ENCODE peak calls at places on chromosomes 1 and 21, in five cellular contexts. H is HCT116, S is K562, Q is SK-N-SH, Y is GM12878. K is an unnamed sample.

GRCh38 chr1:187032982-187033705 is 204.4 kb downstream of the PLA2G4A start:
- DNase-seq in Q (no peak), Y (no peak), H (no peak), S (no peak), K (no peak)

GRCh38 chr1:93614550-93615200 is 67.0 kb downstream of the BCAR3 start:
- DNase-seq in Y (no peak), S (no peak), H (no peak), Q (no peak), K (peak; percentile 87)

GRCh38 chr1:207336559-207337467 is 15.3 kb downstream of the CD55 start:
- DNase-seq in Y (peak; percentile 91), Q (no peak), H (no peak), S (no peak), K (no peak)

GRCh38 chr1:225539069-225539468 is 111.2 kb upstream of the LBR start:
- DNase-seq in Q (no peak), S (no peak), H (no peak), Y (no peak), K (no peak)

GRCh38 chr1:20725189-20726106 is 7.1 kb downstream of the SH2D5 start:
- DNase-seq in S (no peak), H (no peak), Y (no peak), Q (peak; percentile 25), K (no peak)

GRCh38 chr1:167439301-167439988 is 78.9 kb downstream of the CD247 start:
- DNase-seq in H (no peak), S (peak; percentile 56), Y (no peak), Q (peak; percentile 86), K (no peak)

GRCh38 chr21:43926196-43926595 is 61.2 kb downstream of the AGPAT3 start:
- DNase-seq in Q (no peak), S (no peak), H (no peak), Y (no peak), K (no peak)

GRCh38 chr21:42383331-42383730 is 12.5 kb downstream of the TMPRSS3 start:
- DNase-seq in H (no peak), Y (no peak), S (no peak), Q (no peak), K (no peak)

GRCh38 chr1:9080704-9081291 is 11.4 kb upstream of the SLC2A5 start:
- DNase-seq in Q (no peak), H (peak; percentile 10), S (no peak), Y (no peak), K (peak; percentile 54)

GRCh38 chr1:229190057-229190590 is 80.8 kb upstream of the RAB4A start:
- DNase-seq in Q (peak; percentile 24), S (no peak), H (no peak), Y (no peak), K (no peak)

GRCh38 chr21:39952265-39952664 is 85.0 kb downstream of the PCP4 start:
- DNase-seq in H (no peak), Q (no peak), Y (no peak), S (no peak), K (no peak)

GRCh38 chr21:44846485-44847260 is 26.8 kb downstream of the PTTG1IP start:
- DNase-seq in Q (peak; percentile 48), S (no peak), Y (no peak), H (no peak), K (peak; percentile 70)

GRCh38 chr1:209823143-209824041 is 4.4 kb upstream of the UTP25 start:
- DNase-seq in H (peak; percentile 55), Y (no peak), S (peak; percentile 68), Q (peak; percentile 47), K (peak; percentile 76)

GRCh38 chr1:152745289-152745704 is 12.5 kb upstream of the KPRP start:
- DNase-seq in H (peak; percentile 21), S (no peak), Y (no peak), Q (no peak), K (peak; percentile 57)

GRCh38 chr21:25556087-25556486 is 51.2 kb downstream of the MRPL39 start:
- DNase-seq in Y (no peak), H (no peak), S (no peak), Q (no peak), K (no peak)

GRCh38 chr1:235075121-235075954 is 53.3 kb downstream of the TOMM20 start:
- DNase-seq in Q (no peak), H (no peak), S (no peak), Y (peak; percentile 98), K (peak; percentile 63)

GRCh38 chr1:116737020-116737854 is 17.0 kb upstream of the CD2 start:
- DNase-seq in H (peak; percentile 10), S (peak; percentile 72), Q (peak; percentile 83), Y (peak; percentile 66), K (peak; percentile 63)

GRCh38 chr1:104780470-104781078 is 1030.9 kb downstream of the AMY1C start:
- DNase-seq in Q (peak; percentile 56), H (no peak), Y (no peak), S (peak; percentile 24), K (peak; percentile 46)

GRCh38 chr1:201944002-201944401 is 2.3 kb downstream of the LMOD1 start:
- DNase-seq in S (no peak), H (no peak), Y (no peak), Q (no peak), K (no peak)

GRCh38 chr1:206001476-206001888 is 1.7 kb downstream of the RAB7B start:
- DNase-seq in Q (no peak), H (peak; percentile 73), Y (no peak), S (peak; percentile 76), K (no peak)

GRCh38 chr1:44013949-44014348 is 17.3 kb downstream of the SLC6A9 start:
- DNase-seq in H (no peak), Y (no peak), S (no peak), Q (no peak), K (no peak)

GRCh38 chr1:224014328-224014649 is 99.6 kb upstream of the FBXO28 start:
- DNase-seq in Q (no peak), Y (no peak), S (no peak), H (no peak), K (no peak)

GRCh38 chr1:229803601-229804217 is 177.7 kb downstream of the URB2 start:
- DNase-seq in H (no peak), S (no peak), Q (no peak), Y (no peak), K (peak; percentile 52)

GRCh38 chr1:234613128-234613875 is 3.3 kb upstream of the IRF2BP2 start:
- DNase-seq in S (no peak), H (no peak), Q (no peak), Y (no peak), K (no peak)

GRCh38 chr21:40681164-40681859 is 165.6 kb downstream of the DSCAM start:
- DNase-seq in H (no peak), Q (peak; percentile 83), S (no peak), Y (no peak), K (no peak)

GRCh38 chr1:245855846-245856730 is 651.0 kb downstream of the SMYD3 start:
- DNase-seq in Y (no peak), Q (no peak), S (no peak), H (no peak), K (no peak)

GRCh38 chr1:172086137-172086536 is 244.8 kb downstream of the DNM3 start:
- DNase-seq in S (no peak), Q (no peak), H (no peak), Y (no peak), K (no peak)

GRCh38 chr1:109877320-109877771 is 33.3 kb upstream of the CSF1 start:
- DNase-seq in S (peak; percentile 47), H (no peak), Y (no peak), Q (no peak), K (peak; percentile 24)
- TF ChIP-seq JUND in S (peak; percentile 20), H (no peak), Y (no peak), Q (no peak), K (no peak)

GRCh38 chr1:199297901-199298300 is 659.1 kb downstream of the PTPRC start:
- DNase-seq in Y (no peak), Q (no peak), H (no peak), S (no peak), K (no peak)
- TF ChIP-seq JUND in Y (no peak), Q (peak; percentile 50), H (no peak), S (no peak), K (no peak)

GRCh38 chr1:76065212-76065611 is 9.3 kb upstream of the ST6GALNAC3 start:
- DNase-seq in Y (no peak), Q (no peak), H (no peak), S (no peak), K (no peak)

GRCh38 chr1:76054357-76054756 is 20.2 kb upstream of the ST6GALNAC3 start:
- DNase-seq in Q (peak; percentile 48), Y (no peak), H (no peak), S (no peak), K (no peak)

GRCh38 chr1:76055987-76056386 is 18.6 kb upstream of the ST6GALNAC3 start:
- DNase-seq in Y (no peak), H (no peak), Q (no peak), S (no peak), K (no peak)

DNA sequence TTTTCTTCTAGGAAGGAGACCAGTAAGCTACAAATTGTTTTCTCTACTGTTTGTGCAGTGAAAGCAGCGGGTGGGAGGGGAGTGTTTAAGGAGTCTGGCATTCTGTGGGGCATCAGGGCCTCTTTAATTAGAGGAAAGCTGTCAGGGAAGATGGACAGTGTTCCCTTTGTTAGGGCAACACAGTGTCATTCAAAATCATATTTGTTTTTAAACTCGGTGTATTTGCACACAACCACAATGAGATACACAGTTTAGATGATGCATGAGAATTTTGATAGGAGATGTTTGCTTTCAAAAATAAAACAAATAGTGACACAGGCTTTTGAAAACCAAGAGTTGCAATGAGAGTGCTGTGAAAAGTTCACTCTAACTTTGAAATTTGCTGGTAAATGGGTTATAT is 15.1 kb upstream of the ST6GALNAC3 start:
- DNase-seq in Y (no peak), Q (no peak), H (no peak), S (no peak), K (no peak)
- TF ChIP-seq JUND in Y (no peak), Q (no peak), H (no peak), S (no peak), K (no peak)

GRCh38 chr1:21782868-21783678 is at the start of gene USP48:
- DNase-seq in S (peak; percentile 96), Y (peak; percentile 87), Q (peak; percentile 97), H (peak; percentile 92), K (peak; percentile 95)

GRCh38 chr1:21775985-21776562 is 6.9 kb downstream of the USP48 start:
- DNase-seq in S (no peak), Y (no peak), H (no peak), Q (no peak), K (peak; percentile 53)

GRCh38 chr1:21781971-21782867 is 730 bp downstream of the USP48 start:
- DNase-seq in S (peak; percentile 25), Y (peak; percentile 74), Q (peak; percentile 54), H (no peak), K (no peak)

GRCh38 chr1:21778405-21778727 is 4.6 kb downstream of the USP48 start:
- DNase-seq in S (no peak), Y (no peak), H (no peak), Q (no peak), K (no peak)

DNA sequence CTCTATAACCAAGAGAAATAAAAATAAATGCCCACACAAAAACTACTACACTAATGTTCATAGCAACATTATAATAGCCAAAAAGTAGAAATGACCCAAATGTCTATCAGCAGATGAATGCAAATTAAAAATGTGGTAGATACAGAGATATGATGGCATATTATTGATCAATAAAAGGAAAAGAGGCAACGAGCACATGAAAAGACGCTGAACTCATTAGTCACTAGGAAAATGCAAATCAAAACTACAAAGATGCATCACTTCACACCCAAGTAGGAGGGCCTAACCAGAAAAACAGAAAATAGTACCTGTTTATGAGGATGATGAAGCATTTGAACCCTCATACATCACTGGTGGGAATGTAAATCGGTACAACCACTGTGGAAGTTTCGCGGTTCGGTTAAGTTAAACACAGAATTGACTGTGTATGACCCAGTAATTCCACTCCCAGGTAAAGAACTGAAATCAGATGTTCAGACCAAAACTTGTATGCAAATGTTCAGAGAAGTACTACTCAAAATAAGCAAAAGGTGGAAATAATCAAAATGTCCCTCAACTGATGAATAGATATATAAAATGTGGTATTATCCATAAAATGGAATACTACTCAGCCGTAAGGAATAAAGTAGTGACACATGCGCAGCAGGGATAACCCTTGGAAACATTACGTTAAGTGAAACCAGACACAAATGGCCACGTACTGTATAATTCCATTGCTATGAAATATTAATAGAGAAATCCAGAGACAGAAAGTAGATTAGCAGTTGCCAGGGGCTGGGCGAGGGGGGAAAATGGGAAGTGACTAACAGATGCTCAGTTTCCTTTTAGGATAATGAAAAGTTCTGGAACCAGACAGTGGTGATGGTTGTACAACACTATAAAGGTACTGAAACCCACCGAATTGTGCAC is 3.1 kb downstream of the USP48 start:
- DNase-seq in Q (peak; percentile 36), S (no peak), H (no peak), Y (peak; percentile 98), K (no peak)
- TF ChIP-seq JUND in Q (no peak), S (no peak), H (no peak), Y (no peak), K (no peak)